ENCODE peak calls at places on chromosomes 5 and 9, in ten cellular contexts. L is IMR-90, O is PC-3, V is pancreas, J is A673, Z is stomach, S is ovary, Y is heart right ventricle, P is HCT116, N is left lung. T is an unnamed sample.

GRCh38 chr5:103849934-103850333 is 287.3 kb upstream of the NUDT12 start:
- DNase-seq in L (peak), S (no peak), V (no peak), O (peak), Y (no peak), J (no peak), N (no peak), P (peak), Z (no peak), T (no peak)

GRCh38 chr9:110744753-110745522 is 76.3 kb downstream of the MUSK start:
- DNase-seq in N (no peak), J (peak), L (peak), Z (no peak), O (peak), P (peak), Y (peak), V (no peak), S (peak), T (peak)

GRCh38 chr5:55535199-55535905 is 588 bp upstream of the PLPP1 start:
- DNase-seq in Y (peak), O (no peak), J (no peak), Z (no peak), L (peak), N (no peak), S (no peak), P (no peak), V (no peak), T (no peak)

GRCh38 chr9:35110327-35110758 is 5.3 kb downstream of the ATOSB start:
- DNase-seq in L (peak), Z (peak), N (no peak), P (no peak), O (peak), Y (no peak), J (peak), S (peak), V (no peak), T (peak)

GRCh38 chr5:14167211-14167845 is 24.2 kb downstream of the TRIO start:
- DNase-seq in J (no peak), S (no peak), O (peak), P (no peak), N (no peak), L (peak), Z (no peak), Y (no peak), V (no peak), T (no peak)

GRCh38 chr5:96597441-96598020 is 64.6 kb upstream of the CAST start:
- DNase-seq in J (no peak), Z (no peak), O (peak), V (no peak), S (no peak), N (no peak), P (no peak), L (peak), Y (no peak), T (no peak)

GRCh38 chr9:132026932-132027585 is 52.6 kb downstream of the MED27 start:
- DNase-seq in S (no peak), P (no peak), V (no peak), J (peak), L (peak), Z (no peak), Y (no peak), O (peak), N (no peak), T (no peak)

GRCh38 chr5:143245929-143246561 is 157.4 kb downstream of the NR3C1 start:
- DNase-seq in J (peak), L (peak), Z (no peak), Y (no peak), P (peak), S (no peak), V (no peak), O (peak), N (no peak), T (no peak)

GRCh38 chr9:124492818-124493217 is 14.4 kb downstream of the NR5A1 start:
- DNase-seq in N (no peak), J (no peak), P (no peak), S (no peak), L (no peak), Y (no peak), O (no peak), Z (no peak), V (no peak), T (no peak)

GRCh38 chr5:38613992-38614836 is 57.8 kb upstream of the LIFR start:
- DNase-seq in P (peak), L (no peak), O (peak), Z (peak), V (peak), J (no peak), N (peak), S (no peak), Y (no peak), T (no peak)

GRCh38 chr9:82108474-82108873 is 119.9 kb downstream of the SPATA31D1 start:
- DNase-seq in P (no peak), O (no peak), J (no peak), V (no peak), S (no peak), N (no peak), Z (no peak), L (no peak), Y (no peak), T (no peak)

GRCh38 chr5:76607353-76607871 is 15.8 kb downstream of the F2RL2 start:
- DNase-seq in J (no peak), V (no peak), S (no peak), L (peak), N (no peak), P (no peak), Y (no peak), O (no peak), Z (no peak), T (no peak)
- H3K4me3 ChIP-seq in J (no peak), V (no peak), S (no peak), L (peak), N (no peak), P (no peak), Y (no peak), O (no peak), Z (no peak), T (peak)

GRCh38 chr5:32625106-32625505 is 39.7 kb downstream of the SUB1 start:
- DNase-seq in P (no peak), O (no peak), J (no peak), Y (no peak), N (no peak), V (no peak), S (no peak), Z (no peak), L (no peak), T (no peak)

GRCh38 chr5:32627219-32627880 is 42.0 kb downstream of the SUB1 start:
- DNase-seq in N (no peak), Z (no peak), O (no peak), P (no peak), L (peak), S (no peak), J (no peak), V (no peak), Y (no peak), T (no peak)

GRCh38 chr5:32630867-32631491 is 45.6 kb downstream of the SUB1 start:
- DNase-seq in O (no peak), Y (no peak), V (no peak), Z (no peak), L (no peak), P (no peak), S (peak), N (no peak), J (no peak), T (no peak)

DNA sequence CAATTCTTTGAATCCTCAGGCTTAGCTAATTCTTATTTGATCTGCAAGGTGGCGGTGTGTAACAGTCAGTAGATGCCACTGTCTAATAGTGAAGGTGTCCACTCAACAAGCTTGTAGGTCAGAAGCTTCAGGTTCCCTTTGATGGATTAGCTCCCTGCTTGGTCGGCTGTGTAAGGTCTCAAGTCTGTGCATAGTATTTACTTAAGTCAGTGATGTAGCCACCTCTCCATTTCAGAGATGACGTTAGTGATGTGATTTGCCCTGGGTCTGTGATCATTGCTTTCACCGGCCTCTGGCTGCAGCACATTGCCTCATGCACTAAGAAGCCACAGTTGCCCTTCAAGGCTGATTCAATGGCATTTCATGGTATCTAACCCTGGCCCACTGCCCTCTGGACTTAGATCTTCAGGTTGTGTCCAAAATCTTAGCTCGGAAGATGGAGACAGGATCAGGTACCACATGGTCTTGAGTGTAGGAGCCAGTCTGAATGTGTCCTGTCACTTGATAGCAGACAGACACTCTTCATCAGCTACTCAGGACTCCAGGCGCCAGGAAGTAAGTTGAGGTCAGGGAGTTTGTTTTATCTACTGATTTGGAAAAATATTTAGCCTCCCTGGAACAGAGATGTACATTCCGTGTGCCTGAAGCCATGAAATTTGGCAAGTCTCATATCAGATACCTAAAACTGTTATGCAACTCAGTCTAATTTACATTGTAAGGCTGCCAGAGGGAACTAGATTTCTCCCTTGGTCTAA is 42.9 kb downstream of the SUB1 start:
- DNase-seq in P (no peak), O (peak), V (no peak), Y (peak), S (no peak), N (no peak), Z (no peak), J (no peak), L (peak), T (no peak)
- TF ChIP-seq CTCF in P (no peak), O (peak), V (no peak), Y (no peak), S (no peak), N (no peak), Z (no peak), J (no peak), L (no peak), T (no peak)

GRCh38 chr5:37553720-37554402 is 174.7 kb downstream of the WDR70 start:
- DNase-seq in P (no peak), S (no peak), J (peak), O (peak), Z (no peak), Y (no peak), N (no peak), V (no peak), L (peak), T (no peak)
- H3K27ac ChIP-seq in P (no peak), S (no peak), J (peak), O (no peak), Z (no peak), Y (no peak), N (no peak), V (no peak), L (no peak), T (no peak)

GRCh38 chr9:122219856-122220672 is 8.7 kb downstream of the LHX6 start:
- DNase-seq in S (no peak), V (no peak), N (no peak), L (no peak), J (no peak), O (no peak), Y (no peak), P (no peak), Z (no peak), T (no peak)
- H3K4me3 ChIP-seq in S (no peak), V (no peak), N (no peak), L (no peak), J (no peak), O (no peak), Y (peak), P (no peak), Z (peak), T (peak)

GRCh38 chr5:150293091-150293941 is 3.7 kb upstream of the CAMK2A start:
- DNase-seq in O (no peak), P (no peak), L (no peak), J (no peak), V (no peak), Z (no peak), Y (no peak), S (no peak), N (no peak), T (no peak)
- TF ChIP-seq CTCF in O (no peak), P (no peak), L (no peak), J (no peak), V (no peak), Z (no peak), Y (no peak), S (no peak), N (no peak), T (no peak)

GRCh38 chr9:6901179-6901578 is 143.4 kb downstream of the KDM4C start:
- DNase-seq in L (no peak), O (no peak), Y (no peak), N (no peak), J (no peak), S (no peak), P (no peak), Z (no peak), V (no peak), T (no peak)
- H3K27ac ChIP-seq in L (no peak), O (no peak), Y (no peak), N (no peak), J (no peak), S (no peak), P (no peak), Z (no peak), V (no peak), T (no peak)

GRCh38 chr5:141680751-141681201 is 1.3 kb downstream of the ARAP3 start:
- DNase-seq in V (no peak), Y (peak), P (no peak), O (peak), L (peak), J (peak), Z (no peak), S (no peak), N (peak), T (no peak)

GRCh38 chr5:141683596-141684161 is 1.6 kb upstream of the ARAP3 start:
- DNase-seq in Y (no peak), Z (no peak), S (no peak), J (no peak), P (no peak), O (no peak), N (no peak), V (no peak), L (no peak), T (no peak)

GRCh38 chr5:141680178-141680577 is 1.9 kb downstream of the ARAP3 start:
- DNase-seq in S (no peak), L (no peak), V (no peak), J (no peak), O (no peak), Z (no peak), P (no peak), N (no peak), Y (no peak), T (no peak)

GRCh38 chr5:141681295-141681694 is 735 bp downstream of the ARAP3 start:
- DNase-seq in Y (no peak), Z (no peak), V (no peak), S (no peak), J (no peak), N (no peak), O (no peak), L (no peak), P (no peak), T (no peak)

GRCh38 chr5:141681695-141682641 is at the start of gene ARAP3:
- DNase-seq in P (peak), Y (peak), L (peak), S (peak), N (peak), O (peak), V (peak), Z (peak), J (no peak), T (peak)
- H3K4me3 ChIP-seq in P (peak), Y (peak), L (peak), S (peak), N (peak), O (peak), V (no peak), Z (peak), J (peak), T (peak)